ENCODE peak calls at places on chromosomes 5 and 9, in seven cellular contexts. B, F, P, S, E, R and I are unnamed samples. For H3K4me1 and H3K9me3, the result is how much of the 10 kb centered on the place peaks cover.

GRCh38 chr5:168360521-168361285 is 69.3 kb downstream of the WWC1 start:
- DNase-seq in B (no peak), F (no peak), P (no peak), S (no peak), E (no peak), R (no peak), I (no peak)

GRCh38 chr5:121489972-121490371 is 361.7 kb upstream of the FTMT start:
- DNase-seq in B (no peak), F (no peak), P (no peak), S (no peak), E (no peak), R (no peak), I (no peak)

GRCh38 chr9:86034863-86035734 is 64.3 kb downstream of the GOLM1 start:
- DNase-seq in B (no peak), F (peak), P (no peak), S (no peak), E (peak), R (peak), I (no peak)

GRCh38 chr9:72292184-72292787 is 72.7 kb downstream of the ZFAND5 start:
- DNase-seq in B (no peak), F (no peak), P (no peak), S (no peak), E (peak), R (peak), I (no peak)

GRCh38 chr5:174542466-174542865 is 181.9 kb upstream of the MSX2 start:
- DNase-seq in B (no peak), F (no peak), P (no peak), S (no peak), E (peak), R (no peak), I (no peak)

GRCh38 chr9:123552530-123552929 is 196.5 kb downstream of the CRB2 start:
- DNase-seq in B (no peak), F (no peak), P (no peak), S (no peak), E (no peak), R (no peak), I (no peak)

GRCh38 chr9:91560301-91560700 is 136.7 kb upstream of the NFIL3 start:
- DNase-seq in B (no peak), F (no peak), P (no peak), S (no peak), E (no peak), R (peak), I (no peak)

GRCh38 chr9:18317896-18318295 is 156.1 kb upstream of the ADAMTSL1 start:
- DNase-seq in B (no peak), F (no peak), P (no peak), S (no peak), E (no peak), R (peak), I (no peak)

GRCh38 chr9:90433398-90433890 is 209.2 kb downstream of the DIRAS2 start:
- DNase-seq in B (peak), F (no peak), P (peak), S (no peak), E (peak), R (no peak), I (peak)

GRCh38 chr9:121771851-121772599 is 120.6 kb downstream of the DAB2IP start:
- DNase-seq in B (no peak), F (no peak), P (peak), S (no peak), E (no peak), R (no peak), I (peak)

GRCh38 chr5:36573441-36573840 is 33.0 kb upstream of the SLC1A3 start:
- DNase-seq in B (no peak), F (no peak), P (no peak), S (no peak), E (no peak), R (peak), I (no peak)

GRCh38 chr9:81150016-81150625 is 539.2 kb downstream of the TLE1 start:
- DNase-seq in B (no peak), F (no peak), P (no peak), S (no peak), E (no peak), R (no peak), I (no peak)

GRCh38 chr5:115948013-115948605 is 14.2 kb upstream of the LVRN start:
- DNase-seq in B (no peak), F (no peak), P (no peak), S (no peak), E (no peak), R (peak), I (no peak)

GRCh38 chr5:102154291-102154690 is 141.8 kb downstream of the SLCO4C1 start:
- DNase-seq in B (no peak), F (no peak), P (no peak), S (no peak), E (no peak), R (no peak), I (no peak)

GRCh38 chr9:89038354-89039091 is 47.3 kb downstream of the S1PR3 start:
- DNase-seq in B (no peak), F (peak), P (no peak), S (no peak), E (no peak), R (peak), I (no peak)

GRCh38 chr5:153704110-153704509 is 213.6 kb downstream of the GRIA1 start:
- DNase-seq in B (no peak), F (no peak), P (no peak), S (no peak), E (no peak), R (no peak), I (no peak)

GRCh38 chr5:178223196-178223773 is 9.3 kb downstream of the PHYKPL start:
- DNase-seq in B (no peak), F (no peak), P (peak), S (no peak), E (no peak), R (no peak), I (no peak)

GRCh38 chr5:163770625-163771024 is 265.2 kb downstream of the MAT2B start:
- DNase-seq in B (no peak), F (no peak), P (no peak), S (no peak), E (no peak), R (no peak), I (no peak)

GRCh38 chr5:36242534-36243144 is 914 bp upstream of the NADK2 start:
- DNase-seq in B (no peak), F (peak), P (no peak), S (peak), E (peak), R (no peak), I (peak)

GRCh38 chr5:74240783-74241750 is 399.5 kb downstream of the ENC1 start:
- DNase-seq in B (no peak), F (peak), P (no peak), S (no peak), E (peak), R (peak), I (no peak)

GRCh38 chr9:1202512-1203285 is 152.5 kb downstream of the DMRT2 start:
- DNase-seq in B (no peak), F (no peak), P (no peak), S (no peak), E (no peak), R (peak), I (no peak)

GRCh38 chr5:122665087-122665486 is 109.8 kb upstream of the SNX2 start:
- DNase-seq in B (no peak), F (no peak), P (no peak), S (no peak), E (no peak), R (no peak), I (no peak)

GRCh38 chr5:88602584-88602983 is 280.4 kb downstream of the MEF2C start:
- DNase-seq in B (no peak), F (no peak), P (no peak), S (no peak), E (no peak), R (no peak), I (no peak)

GRCh38 chr9:4979224-4979623 is 5.8 kb upstream of the JAK2 start:
- DNase-seq in B (no peak), F (no peak), P (no peak), S (no peak), E (no peak), R (peak), I (no peak)

GRCh38 chr9:137951107-137951506 is 73.5 kb downstream of the CACNA1B start:
- DNase-seq in B (no peak), F (no peak), P (no peak), S (no peak), E (no peak), R (no peak), I (no peak)

GRCh38 chr5:108728566-108729305 is 19.0 kb upstream of the FER start:
- DNase-seq in B (peak), F (no peak), P (no peak), S (peak), E (peak), R (no peak), I (no peak)

GRCh38 chr5:174384509-174384947 is 339.0 kb downstream of the NSG2 start:
- DNase-seq in B (no peak), F (no peak), P (no peak), S (no peak), E (peak), R (peak), I (no peak)

GRCh38 chr5:151810449-151810848 is 38.7 kb downstream of the G3BP1 start:
- DNase-seq in B (no peak), F (no peak), P (no peak), S (no peak), E (no peak), R (peak), I (no peak)

GRCh38 chr5:103243665-103244064 is 14.9 kb upstream of the MACIR start:
- DNase-seq in B (no peak), F (no peak), P (no peak), S (no peak), E (no peak), R (no peak), I (no peak)

GRCh38 chr9:107455461-107456155 is 34.0 kb downstream of the KLF4 start:
- DNase-seq in B (no peak), F (no peak), P (no peak), S (no peak), E (no peak), R (no peak), I (no peak)

GRCh38 chr5:120396186-120396585 is 67.9 kb upstream of the PRR16 start:
- DNase-seq in B (no peak), F (no peak), P (no peak), S (no peak), E (no peak), R (peak), I (no peak)

GRCh38 chr5:177111720-177112394 is 21.7 kb upstream of the NSD1 start:
- DNase-seq in B (no peak), F (peak), P (no peak), S (peak), E (peak), R (peak), I (no peak)

GRCh38 chr5:33049298-33049697 is 338.2 kb downstream of the NPR3 start:
- DNase-seq in B (no peak), F (no peak), P (no peak), S (no peak), E (no peak), R (peak), I (no peak)

GRCh38 chr5:130605200-130605599 is 559.9 kb downstream of the HINT1 start:
- DNase-seq in B (no peak), F (no peak), P (no peak), S (no peak), E (no peak), R (no peak), I (no peak)

GRCh38 chr5:172943906-172944305 is 15.3 kb upstream of the RPL26L1 start:
- DNase-seq in B (no peak), F (no peak), P (no peak), S (peak), E (no peak), R (no peak), I (peak)

GRCh38 chr5:172944741-172945140 is 14.5 kb upstream of the RPL26L1 start:
- DNase-seq in B (no peak), F (no peak), P (no peak), S (peak), E (no peak), R (peak), I (no peak)

GRCh38 chr5:172942556-172942955 is 16.7 kb upstream of the RPL26L1 start:
- DNase-seq in B (no peak), F (no peak), P (no peak), S (no peak), E (no peak), R (no peak), I (no peak)

GRCh38 chr5:172945151-172945550 is 14.1 kb upstream of the RPL26L1 start:
- DNase-seq in B (no peak), F (no peak), P (no peak), S (peak), E (no peak), R (no peak), I (no peak)

DNA sequence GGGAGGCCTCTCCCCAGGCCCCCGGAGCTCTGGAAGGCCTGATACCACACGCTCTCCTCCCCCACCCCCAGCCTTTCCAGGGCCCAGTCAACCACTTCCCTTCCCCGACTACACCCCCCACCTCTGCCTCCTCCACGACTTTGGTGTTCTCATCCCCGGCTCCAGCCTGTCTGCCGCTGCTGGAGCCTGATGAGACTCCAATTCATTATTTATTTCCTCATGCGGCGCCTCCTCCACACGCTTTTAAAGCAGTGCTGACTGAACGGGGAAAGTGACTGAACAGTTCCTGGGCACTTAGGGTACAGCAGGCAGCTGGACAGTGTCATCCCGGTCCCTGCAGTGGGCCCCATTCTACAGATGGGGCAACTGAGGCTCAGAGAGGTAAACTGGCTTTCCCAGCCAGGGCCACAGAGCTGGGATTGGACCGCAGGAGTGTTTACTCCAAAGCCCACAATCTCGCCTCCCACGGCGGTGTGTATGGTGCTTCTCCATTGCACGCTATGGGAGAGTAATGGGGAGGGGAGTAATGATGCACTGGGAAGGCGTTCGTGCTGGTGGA is 15.9 kb upstream of the RPL26L1 start:
- DNase-seq in B (no peak), F (no peak), P (no peak), S (peak), E (peak), R (peak), I (peak)
- H3K4me1 ChIP-seq in B (under half), F (under half), P (under half), S (under half), E (under half), R (under half), I (under half)

GRCh38 chr5:141269195-141269594 is 24.0 kb downstream of the PCDHB15 start:
- DNase-seq in B (no peak), F (no peak), P (no peak), S (no peak), E (no peak), R (no peak), I (no peak)

GRCh38 chr5:141272906-141273305 is 27.7 kb downstream of the PCDHB15 start:
- DNase-seq in B (no peak), F (no peak), P (no peak), S (no peak), E (no peak), R (no peak), I (no peak)
- H3K9me3 ChIP-seq in B (under half), F (under half), P (half or more), S (under half), E (under half), R (under half), I (half or more)

GRCh38 chr9:116855881-116856662 is 169.0 kb downstream of the TRIM32 start:
- DNase-seq in B (no peak), F (peak), P (no peak), S (no peak), E (no peak), R (peak), I (no peak)
- H3K4me1 ChIP-seq in B (under half), F (under half), P (under half), S (under half), E (under half), R (under half), I (under half)

DNA sequence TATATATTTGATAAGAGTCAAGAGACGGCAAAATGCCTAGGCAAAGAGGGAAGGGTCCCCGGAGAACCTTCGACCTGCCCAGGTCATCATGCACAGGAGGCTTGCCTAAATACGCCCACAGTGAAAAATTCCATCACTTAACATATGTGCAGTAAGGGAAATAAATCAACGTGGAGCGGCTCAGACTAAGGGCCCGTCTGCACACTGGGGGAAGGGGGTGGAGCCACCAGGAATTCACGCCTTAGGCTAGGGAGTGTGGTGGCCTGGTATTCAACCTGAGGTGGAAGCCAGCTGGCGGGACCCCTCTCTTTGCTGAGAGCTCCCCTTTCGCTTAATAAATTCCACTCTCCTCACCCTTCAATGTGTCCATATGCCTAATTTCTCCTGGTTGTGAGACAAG is 8.3 kb downstream of the PTBP3 start:
- DNase-seq in B (no peak), F (no peak), P (no peak), S (no peak), E (no peak), R (no peak), I (no peak)
- H3K9me3 ChIP-seq in B (under half), F (under half), P (under half), S (under half), E (under half), R (under half), I (under half)

GRCh38 chr5:132470596-132470995 is 20.0 kb downstream of the IRF1 start:
- DNase-seq in B (no peak), F (no peak), P (no peak), S (no peak), E (no peak), R (no peak), I (peak)

GRCh38 chr5:132472431-132472830 is 18.1 kb downstream of the IRF1 start:
- DNase-seq in B (no peak), F (no peak), P (no peak), S (no peak), E (no peak), R (no peak), I (no peak)

GRCh38 chr5:132469380-132470372 is 20.9 kb downstream of the IRF1 start:
- DNase-seq in B (no peak), F (no peak), P (no peak), S (no peak), E (no peak), R (no peak), I (no peak)

GRCh38 chr5:132471944-132472343 is 18.6 kb downstream of the IRF1 start:
- DNase-seq in B (no peak), F (no peak), P (no peak), S (no peak), E (no peak), R (no peak), I (no peak)

GRCh38 chr5:132471006-132471907 is 19.3 kb downstream of the IRF1 start:
- DNase-seq in B (no peak), F (no peak), P (no peak), S (no peak), E (no peak), R (no peak), I (no peak)
- H3K4me1 ChIP-seq in B (under half), F (under half), P (half or more), S (half or more), E (half or more), R (under half), I (under half)

GRCh38 chr5:148003226-148003625 is 60.6 kb upstream of the SPINK5 start:
- DNase-seq in B (no peak), F (no peak), P (no peak), S (no peak), E (no peak), R (no peak), I (no peak)
- H3K9me3 ChIP-seq in B (under half), F (under half), P (under half), S (under half), E (under half), R (under half), I (under half)

DNA sequence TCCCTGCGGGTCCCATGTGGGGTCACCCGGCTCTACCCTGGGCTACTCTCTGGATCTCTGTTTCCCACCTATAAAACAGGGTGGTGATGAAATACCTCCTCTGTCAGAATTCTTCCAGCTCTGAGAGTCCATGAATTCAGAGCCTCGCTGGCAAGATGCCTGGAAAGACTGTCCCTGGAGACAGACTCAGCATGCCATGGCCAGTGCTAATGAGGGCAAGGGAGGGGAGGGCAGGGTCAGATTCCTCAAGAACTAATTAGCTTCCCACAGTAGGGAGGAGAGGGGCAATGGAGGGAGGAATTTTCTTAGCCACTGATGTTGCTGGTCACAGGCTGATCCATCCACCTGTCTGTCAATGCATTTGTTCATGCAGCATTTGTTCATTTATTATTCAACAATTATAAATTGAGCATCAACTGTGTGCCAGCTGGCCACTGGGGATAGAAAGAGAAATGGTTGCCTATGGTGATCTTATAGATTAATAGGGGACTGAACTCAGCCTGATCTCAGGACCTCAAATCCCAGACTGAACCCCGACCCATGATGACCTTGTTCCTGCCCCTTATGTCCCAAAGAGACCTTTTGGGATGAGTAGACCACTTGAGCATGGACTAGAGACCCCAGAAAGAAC is 4.7 kb downstream of the SYNPO start:
- DNase-seq in B (peak), F (peak), P (no peak), S (no peak), E (no peak), R (peak), I (peak)
- H3K4me1 ChIP-seq in B (under half), F (half or more), P (half or more), S (under half), E (half or more), R (half or more), I (under half)

GRCh38 chr5:179393078-179393477 is 47.8 kb upstream of the ADAMTS2 start:
- DNase-seq in B (no peak), F (no peak), P (no peak), S (no peak), E (no peak), R (peak), I (no peak)
- H3K9me3 ChIP-seq in B (under half), F (under half), P (under half), S (under half), E (under half), R (under half), I (under half)